ENCODE peak calls at places on chromosomes 11 and 22, in five cellular contexts. O is mammary epithelial cell, U is psoas muscle, E is fibroblast of villous mesenchyme, G is heart right ventricle. I is an unnamed sample.

GRCh38 chr11:32382339-32383049 is 52.8 kb downstream of the WT1 start:
- DNase-seq in O (peak; percentile 37), U (no peak), E (peak; percentile 81), G (no peak), I (peak; percentile 65)

GRCh38 chr11:70551323-70552166 is 153.2 kb downstream of the CTTN start:
- DNase-seq in O (no peak), U (peak; percentile 19), E (no peak), G (no peak), I (no peak)

GRCh38 chr22:41564563-41564962 is 3.8 kb downstream of the CSDC2 start:
- DNase-seq in O (peak; percentile 23), U (no peak), E (peak; percentile 60), G (no peak), I (no peak)

GRCh38 chr11:44681698-44682097 is 45.1 kb upstream of the TSPAN18 start:
- DNase-seq in O (peak; percentile 13), U (no peak), E (peak; percentile 57), G (no peak), I (peak; percentile 55)

GRCh38 chr11:34351051-34351450 is 6.8 kb downstream of the ABTB2 start:
- DNase-seq in O (no peak), U (no peak), E (no peak), G (no peak), I (no peak)

GRCh38 chr22:47067331-47067890 is 305.0 kb downstream of the TBC1D22A start:
- DNase-seq in O (no peak), U (no peak), E (no peak), G (no peak), I (no peak)

GRCh38 chr22:29431986-29432385 is 6.4 kb upstream of the RFPL1 start:
- DNase-seq in O (no peak), U (no peak), E (no peak), G (no peak), I (no peak)

GRCh38 chr22:37206118-37206840 is 6.0 kb downstream of the SSTR3 start:
- DNase-seq in O (no peak), U (peak; percentile 38), E (no peak), G (no peak), I (no peak)

GRCh38 chr11:33843018-33843417 is 48.9 kb downstream of the LMO2 start:
- DNase-seq in O (no peak), U (no peak), E (no peak), G (no peak), I (no peak)

GRCh38 chr11:78223320-78223954 is 34.7 kb downstream of the USP35 start:
- DNase-seq in O (no peak), U (no peak), E (no peak), G (no peak), I (no peak)

GRCh38 chr11:131744847-131745246 is 374.4 kb downstream of the NTM start:
- DNase-seq in O (peak; percentile 17), U (no peak), E (peak; percentile 34), G (no peak), I (peak; percentile 53)

GRCh38 chr22:28341001-28341400 is 338.6 kb downstream of the TTC28 start:
- DNase-seq in O (peak; percentile 64), U (no peak), E (no peak), G (no peak), I (peak; percentile 54)

DNA sequence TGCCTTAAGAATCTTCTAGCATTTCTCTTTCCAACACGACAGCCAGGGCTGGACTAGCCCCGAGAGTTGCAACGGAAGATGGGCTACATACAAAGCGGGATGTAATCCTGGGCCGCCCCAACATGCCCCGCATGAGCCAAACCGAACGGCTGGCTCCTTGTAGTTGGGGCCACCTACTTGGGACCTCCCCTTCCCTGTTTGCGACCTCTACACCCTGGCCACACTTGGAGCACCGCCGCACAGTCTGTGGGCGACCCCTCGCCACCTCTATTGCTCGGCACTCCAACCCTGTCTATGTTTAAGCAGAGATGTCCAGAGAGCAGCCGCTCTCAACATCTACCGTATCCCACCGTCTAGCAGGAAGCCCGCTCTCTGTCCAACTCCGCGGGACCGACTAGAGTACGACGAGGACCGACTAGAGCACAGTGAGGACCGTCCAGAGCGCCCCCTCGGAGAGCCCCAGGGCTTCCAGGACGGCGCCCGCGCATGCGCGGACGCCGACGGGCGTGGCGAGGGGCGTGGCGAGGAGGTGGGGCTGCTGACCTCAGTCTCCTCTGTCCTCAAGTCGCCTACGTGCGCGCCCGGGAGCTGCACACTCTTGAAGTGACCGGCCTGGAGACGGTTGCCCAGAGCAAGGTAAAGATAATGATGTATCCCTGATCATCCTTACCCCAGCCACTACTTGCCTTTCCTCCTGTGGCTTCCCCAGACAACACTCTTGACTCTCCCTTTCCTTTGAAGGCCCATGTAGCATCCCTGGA is 32.3 kb downstream of the NEAT1 start:
- DNase-seq in O (peak; percentile 68), U (peak; percentile 95), E (peak; percentile 93), G (peak; percentile 89), I (peak; percentile 83)
- TF ChIP-seq CTCF in O (no peak), U (no peak), E (peak; percentile 6), G (no peak), I (no peak)

GRCh38 chr11:57791321-57792059 is 29.9 kb downstream of the CTNND1 start:
- DNase-seq in O (peak; percentile 87), U (no peak), E (no peak), G (no peak), I (no peak)
- H3K4me3 ChIP-seq in O (peak overlapping the region; percentile 46), U (no peak overlapping the region), E (no peak overlapping the region), G (no peak overlapping the region), I (no peak overlapping the region)

GRCh38 chr11:36266767-36267166 is 22.5 kb downstream of the COMMD9 start:
- DNase-seq in O (no peak), U (no peak), E (no peak), G (no peak), I (no peak)

GRCh38 chr11:36268337-36268931 is 20.8 kb downstream of the COMMD9 start:
- DNase-seq in O (no peak), U (no peak), E (no peak), G (no peak), I (no peak)

GRCh38 chr11:36273110-36273509 is 16.1 kb downstream of the COMMD9 start:
- DNase-seq in O (no peak), U (no peak), E (no peak), G (no peak), I (no peak)

GRCh38 chr11:36265793-36266628 is 23.2 kb downstream of the COMMD9 start:
- DNase-seq in O (peak; percentile 29), U (peak; percentile 74), E (peak; percentile 45), G (peak; percentile 20), I (peak; percentile 60)

GRCh38 chr11:36271794-36272409 is 17.3 kb downstream of the COMMD9 start:
- DNase-seq in O (no peak), U (no peak), E (peak; percentile 49), G (no peak), I (no peak)
- TF ChIP-seq CTCF in O (no peak), U (no peak), E (no peak), G (no peak), I (no peak)

GRCh38 chr11:29802522-29802921 is 214.3 kb downstream of the KCNA4 start:
- DNase-seq in O (no peak), U (no peak), E (no peak), G (no peak), I (no peak)
- H3K4me3 ChIP-seq in O (no peak overlapping the region), U (no peak overlapping the region), E (no peak overlapping the region), G (no peak overlapping the region), I (no peak overlapping the region)

DNA sequence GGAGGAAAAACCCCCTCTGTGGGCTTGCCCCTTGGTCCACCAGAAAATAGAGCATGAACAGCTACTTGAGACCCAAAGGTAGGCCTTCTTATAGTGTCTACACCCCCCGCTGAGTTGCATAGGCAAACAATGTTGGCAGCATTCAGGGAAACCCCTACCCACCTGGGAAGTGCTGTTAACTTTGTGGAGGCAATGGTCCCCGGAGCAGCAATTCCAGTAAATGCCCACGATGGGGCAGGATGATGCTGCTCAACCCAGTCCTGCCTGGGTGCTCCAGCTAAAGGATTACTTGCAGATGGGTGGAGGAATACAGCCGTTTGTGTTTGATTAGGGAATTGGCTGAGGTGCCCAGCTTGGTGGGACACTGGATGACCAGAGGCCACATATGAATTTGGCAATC is 381.3 kb upstream of the ANO5 start:
- DNase-seq in O (no peak), U (no peak), E (no peak), G (no peak), I (peak; percentile 5)
- TF ChIP-seq CTCF in O (no peak), U (no peak), E (no peak), G (no peak), I (no peak)

GRCh38 chr11:133708547-133709051 is 136.7 kb downstream of the SPATA19 start:
- DNase-seq in O (no peak), U (no peak), E (no peak), G (no peak), I (no peak)

GRCh38 chr11:133711545-133711944 is 133.8 kb downstream of the SPATA19 start:
- DNase-seq in O (no peak), U (no peak), E (no peak), G (no peak), I (no peak)

GRCh38 chr11:133710681-133711240 is 134.6 kb downstream of the SPATA19 start:
- DNase-seq in O (no peak), U (no peak), E (no peak), G (no peak), I (no peak)

GRCh38 chr11:133712235-133712634 is 133.1 kb downstream of the SPATA19 start:
- DNase-seq in O (no peak), U (no peak), E (no peak), G (peak; percentile 12), I (no peak)

DNA sequence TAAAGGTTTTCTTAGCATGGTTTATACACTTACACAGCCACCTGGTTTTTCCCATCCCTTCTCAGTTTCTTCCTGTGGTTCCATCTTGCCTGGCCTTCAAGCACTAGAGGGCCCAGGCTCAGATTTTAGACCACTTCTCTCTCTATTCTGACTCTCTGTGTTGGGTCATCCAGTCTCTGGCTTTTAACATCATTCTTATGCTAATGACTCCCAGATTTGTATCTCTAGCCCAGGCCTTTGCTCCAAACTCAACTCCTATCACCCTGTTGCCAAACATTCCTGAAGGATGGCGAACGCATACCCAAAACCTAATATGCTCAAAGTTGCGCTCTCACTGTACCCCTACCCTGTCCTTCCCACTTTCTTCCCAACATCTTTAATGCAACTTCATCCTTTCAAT is 135.1 kb downstream of the SPATA19 start:
- DNase-seq in O (no peak), U (no peak), E (no peak), G (no peak), I (no peak)
- H3K4me3 ChIP-seq in O (no peak overlapping the region), U (no peak overlapping the region), E (no peak overlapping the region), G (no peak overlapping the region), I (no peak overlapping the region)

GRCh38 chr11:62591448-62592215 is at the start of gene TUT1:
- DNase-seq in O (peak; percentile 99), U (peak; percentile 97), E (peak; percentile 100), G (peak; percentile 97), I (peak; percentile 99)
- TF ChIP-seq CTCF in O (no peak), U (no peak), E (no peak), G (no peak), I (no peak)